ENCODE peak calls at places on chromosome 19, in ten cellular contexts. C is lower leg skin; T is heart right ventricle; X is H9; K is nephron progenitor cell; O is esophagus squamous epithelium; M is astrocyte of the spinal cord; D is CD4-positive, alpha-beta T cell; A is foreskin fibroblast; P is HCT116. E is an unnamed sample.

GRCh38 chr19:9751449-9751848 is 17.1 kb downstream of the ZNF846 start:
- DNase-seq in C (no peak), A (no peak), K (no peak), T (no peak), D (no peak), O (no peak), M (no peak), X (no peak), P (no peak), E (no peak)

GRCh38 chr19:2551864-2552185 is 75.9 kb downstream of the GADD45B start:
- DNase-seq in A (no peak), O (no peak), D (no peak), C (no peak), M (no peak), X (no peak), P (no peak), K (no peak), T (no peak), E (no peak)

GRCh38 chr19:1884291-1884718 is 991 bp downstream of the ABHD17A start:
- DNase-seq in M (no peak), X (no peak), P (no peak), K (no peak), O (no peak), C (no peak), T (no peak), D (no peak), A (no peak), E (no peak)

GRCh38 chr19:6103217-6103644 is 7.1 kb downstream of the RFX2 start:
- DNase-seq in K (no peak), C (peak; percentile 94), D (no peak), M (peak; percentile 88), X (no peak), P (no peak), O (no peak), A (peak; percentile 93), T (peak; percentile 61), E (no peak)

GRCh38 chr19:44752123-44752815 is 3.8 kb downstream of the BCL3 start:
- DNase-seq in A (no peak), D (no peak), T (no peak), K (no peak), O (no peak), M (no peak), C (no peak), P (no peak), X (no peak), E (no peak)

GRCh38 chr19:7873304-7874079 is 698 bp downstream of the PRR36 start:
- DNase-seq in K (peak; percentile 57), T (no peak), D (no peak), C (no peak), O (no peak), X (no peak), A (no peak), M (no peak), P (no peak), E (no peak)

GRCh38 chr19:5112681-5113080 is 143.8 kb downstream of the KDM4B start:
- DNase-seq in T (no peak), O (no peak), C (no peak), X (no peak), M (no peak), K (no peak), A (no peak), D (no peak), P (no peak), E (no peak)

GRCh38 chr19:18098891-18099622 is 1.5 kb downstream of the MAST3 start:
- DNase-seq in T (no peak), M (no peak), D (peak; percentile 31), A (no peak), X (no peak), O (no peak), K (peak; percentile 43), C (no peak), P (no peak), E (no peak)

GRCh38 chr19:40025938-40026596 is 29.2 kb downstream of the ZNF546 start:
- DNase-seq in D (no peak), A (no peak), M (no peak), X (no peak), P (no peak), O (no peak), K (no peak), T (no peak), C (no peak), E (no peak)

GRCh38 chr19:51546650-51547396 is 15.4 kb upstream of the SIGLEC6 start:
- DNase-seq in C (peak; percentile 49), D (no peak), A (no peak), M (no peak), O (no peak), X (no peak), P (no peak), K (no peak), T (no peak), E (no peak)

GRCh38 chr19:10404888-10405808 is 1.8 kb upstream of the CDC37 start:
- DNase-seq in P (no peak), O (no peak), T (no peak), X (no peak), K (no peak), A (no peak), D (no peak), M (no peak), C (no peak), E (no peak)

GRCh38 chr19:49684251-49684982 is 5.0 kb upstream of the ADM5 start:
- DNase-seq in C (no peak), T (no peak), M (no peak), X (peak; percentile 68), O (no peak), A (no peak), P (no peak), D (no peak), K (no peak), E (no peak)

GRCh38 chr19:40689339-40690049 is 957 bp downstream of the NUMBL start:
- DNase-seq in D (no peak), A (no peak), X (no peak), O (no peak), C (no peak), K (peak; percentile 51), M (no peak), T (peak; percentile 44), P (no peak), E (no peak)

GRCh38 chr19:44951179-44952159 is 3.7 kb upstream of the CLPTM1 start:
- DNase-seq in X (peak; percentile 69), M (peak; percentile 79), K (peak; percentile 69), C (no peak), A (peak; percentile 56), T (peak; percentile 30), D (peak; percentile 19), O (no peak), P (peak; percentile 66), E (peak; percentile 51)

GRCh38 chr19:8194528-8195275 is 14.5 kb upstream of the CERS4 start:
- DNase-seq in D (peak; percentile 45), O (no peak), K (no peak), X (no peak), A (no peak), P (no peak), T (peak; percentile 20), M (no peak), C (peak; percentile 88), E (no peak)

GRCh38 chr19:17002455-17002854 is 24.2 kb downstream of the CPAMD8 start:
- DNase-seq in A (no peak), D (no peak), X (no peak), K (no peak), P (no peak), M (no peak), O (no peak), C (no peak), T (no peak), E (no peak)
- TF ChIP-seq CTCF in A (no peak), D (no peak), X (no peak), K (no peak), P (no peak), M (no peak), O (no peak), C (no peak), T (no peak), E (no peak)

GRCh38 chr19:16496613-16496983 is 404 bp downstream of the C19orf44 start:
- DNase-seq in K (no peak), X (no peak), A (peak; percentile 40), P (no peak), M (peak; percentile 48), O (no peak), D (no peak), C (peak; percentile 89), T (no peak), E (no peak)

GRCh38 chr19:16497042-16497441 is 848 bp downstream of the C19orf44 start:
- DNase-seq in D (no peak), T (no peak), C (no peak), A (no peak), K (no peak), P (no peak), O (no peak), M (no peak), X (no peak), E (no peak)

GRCh38 chr19:16497837-16498236 is 1.6 kb downstream of the C19orf44 start:
- DNase-seq in K (no peak), X (no peak), D (no peak), O (no peak), C (no peak), M (no peak), T (no peak), P (no peak), A (no peak), E (no peak)

GRCh38 chr19:16495982-16496612 is at the start of the genes C19orf44 and CALR3:
- DNase-seq in M (peak; percentile 99), O (peak; percentile 93), K (peak; percentile 96), D (peak; percentile 95), T (peak; percentile 98), X (peak; percentile 99), P (peak; percentile 94), A (peak; percentile 99), C (peak; percentile 100), E (peak; percentile 96)
- TF ChIP-seq CTCF in M (no peak), O (peak; percentile 40), K (no peak), D (no peak), T (no peak), X (no peak), P (no peak), A (no peak), C (no peak), E (no peak)

GRCh38 chr19:21260164-21260847 is 68.9 kb downstream of the ZNF708 start:
- DNase-seq in C (no peak), O (no peak), M (no peak), T (no peak), K (no peak), A (no peak), X (no peak), P (no peak), D (no peak), E (no peak)

DNA sequence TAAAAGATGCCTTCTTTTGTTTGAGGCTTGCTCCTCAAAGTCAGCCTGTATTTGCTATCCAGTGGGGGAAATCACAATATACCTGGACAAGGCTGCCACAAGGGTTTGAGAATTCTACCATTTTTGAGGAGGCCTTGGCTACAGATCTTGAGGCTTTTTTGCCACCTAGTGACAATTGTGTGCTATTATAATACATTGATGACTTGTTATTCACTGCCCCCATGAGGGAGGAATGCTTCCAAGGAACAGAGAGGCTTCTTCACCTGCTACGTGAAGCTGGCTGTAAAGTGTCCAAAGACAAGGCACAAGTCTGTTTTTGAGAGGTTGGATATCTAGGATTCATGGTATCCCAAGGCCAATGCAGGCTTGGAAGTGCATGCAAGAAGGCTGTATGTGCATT is 72.5 kb downstream of the ZNF708 start:
- DNase-seq in T (no peak), D (no peak), K (no peak), A (no peak), M (no peak), X (no peak), P (peak; percentile 23), O (no peak), C (no peak), E (no peak)
- TF ChIP-seq CTCF in T (peak; percentile 31), D (no peak), K (no peak), A (peak; percentile 4), M (no peak), X (peak; percentile 66), P (peak; percentile 77), O (no peak), C (no peak), E (peak; percentile 21)

GRCh38 chr19:13152854-13153626 is 2.8 kb downstream of the IER2 start:
- DNase-seq in M (peak; percentile 96), K (peak; percentile 96), P (peak; percentile 93), O (peak; percentile 62), X (peak; percentile 96), A (peak; percentile 95), D (peak; percentile 98), T (peak; percentile 96), C (peak; percentile 100), E (peak; percentile 96)
- TF ChIP-seq CTCF in M (no peak), K (no peak), P (no peak), O (peak; percentile 11), X (peak; percentile 14), A (peak; percentile 4), D (peak; percentile 27), T (no peak), C (no peak), E (peak; percentile 30)

E was measured in progenitor cell of endocrine pancreas.